ENCODE peak calls at places on chromosomes 11 and 22, in seven cellular contexts. V, G, H, E, D, U and Y are unnamed samples.

GRCh38 chr11:62922653-62923371 is 1.6 kb upstream of the CHRM1 start:
- DNase-seq in D (no peak), H (no peak), V (no peak), G (no peak), U (peak), E (no peak), Y (no peak)

GRCh38 chr11:95849087-95849825 is 59.0 kb downstream of the CEP57 start:
- DNase-seq in U (peak), V (peak), D (peak), H (no peak), G (peak), E (peak), Y (peak)

GRCh38 chr11:97990162-97990920 is 1030.4 kb upstream of the CNTN5 start:
- DNase-seq in G (no peak), U (no peak), H (no peak), D (no peak), V (no peak), E (no peak), Y (no peak)

GRCh38 chr11:33770236-33770635 is 4.1 kb downstream of the FBXO3 start:
- DNase-seq in V (no peak), G (no peak), H (no peak), E (no peak), D (no peak), U (no peak), Y (no peak)

GRCh38 chr11:2295971-2296912 is 5.5 kb downstream of the C11orf21 start:
- DNase-seq in E (no peak), V (no peak), D (no peak), U (no peak), G (no peak), H (no peak), Y (no peak)

GRCh38 chr11:65394125-65394536 is 7.7 kb downstream of the FRMD8 start:
- DNase-seq in D (no peak), E (no peak), G (no peak), H (no peak), V (no peak), U (no peak), Y (no peak)

GRCh38 chr11:73426184-73426845 is 50.1 kb downstream of the RELT start:
- DNase-seq in V (no peak), H (no peak), U (no peak), G (no peak), D (no peak), E (no peak), Y (no peak)

GRCh38 chr11:124892131-124892530 is 5.5 kb downstream of the ROBO4 start:
- DNase-seq in H (no peak), V (no peak), D (no peak), E (no peak), U (no peak), G (no peak), Y (no peak)

GRCh38 chr11:59615132-59615636 is 390 bp downstream of the OSBP start:
- DNase-seq in E (peak), H (peak), U (peak), G (no peak), D (peak), V (no peak), Y (peak)

GRCh38 chr11:65640483-65641207 is 2.7 kb downstream of the SIPA1 start:
- DNase-seq in V (no peak), U (peak), E (no peak), D (no peak), G (peak), H (no peak), Y (no peak)

GRCh38 chr22:50581031-50581949 is 1.4 kb downstream of the CHKB start:
- DNase-seq in V (no peak), H (no peak), U (no peak), D (no peak), E (no peak), G (peak), Y (no peak)

GRCh38 chr11:65636108-65636809 is 1.6 kb upstream of the SIPA1 start:
- DNase-seq in E (no peak), H (no peak), D (no peak), V (no peak), U (no peak), G (no peak), Y (no peak)

GRCh38 chr11:7540830-7541555 is 27.2 kb downstream of the PPFIBP2 start:
- DNase-seq in E (no peak), G (no peak), V (no peak), U (no peak), D (no peak), H (no peak), Y (no peak)

GRCh38 chr11:132171031-132171430 is 800.6 kb downstream of the NTM start:
- DNase-seq in V (no peak), G (no peak), U (no peak), E (no peak), H (no peak), D (no peak), Y (no peak)

GRCh38 chr22:46072981-46073682 is 77.2 kb upstream of the PPARA start:
- DNase-seq in D (no peak), G (no peak), V (no peak), H (no peak), E (no peak), U (no peak), Y (no peak)

GRCh38 chr11:92711913-92712312 is 257.5 kb upstream of the MTNR1B start:
- DNase-seq in G (no peak), U (no peak), H (no peak), D (no peak), E (no peak), V (no peak), Y (no peak)

GRCh38 chr11:70503878-70504240 is 105.5 kb downstream of the CTTN start:
- DNase-seq in E (no peak), U (no peak), V (no peak), H (peak), D (no peak), G (no peak), Y (peak)

GRCh38 chr11:74929431-74930363 is 19.2 kb downstream of the XRRA1 start:
- DNase-seq in E (peak), D (peak), G (peak), U (peak), H (peak), V (peak), Y (peak)

GRCh38 chr11:128501576-128502549 is 85.5 kb downstream of the ETS1 start:
- DNase-seq in V (no peak), U (no peak), H (no peak), D (no peak), G (peak), E (no peak), Y (no peak)

GRCh38 chr22:36331306-36331911 is 56.4 kb downstream of the MYH9 start:
- DNase-seq in E (peak), U (peak), G (peak), V (peak), H (no peak), D (no peak), Y (peak)